ENCODE peak calls at places on chromosomes 6 and 20, in six cellular contexts. One of them, this sample, is unnamed.

GRCh38 chr6:43838276-43839036 is 68.4 kb downstream of the VEGFA start:
- DNase-seq in cardiac fibroblast: peak; percentile 81
- DNase-seq in brain microvascular endothelial cell: peak; percentile 70
- DNase-seq in dorsolateral prefrontal cortex: no peak
- DNase-seq in fibroblast of the aortic adventitia: peak; percentile 77
- DNase-seq in thoracic aorta: no peak
- DNase-seq in this sample: peak; percentile 69

GRCh38 chr20:17870063-17870740 is 98.4 kb downstream of the SNX5 start:
- DNase-seq in thoracic aorta: no peak
- DNase-seq in dorsolateral prefrontal cortex: no peak
- DNase-seq in fibroblast of the aortic adventitia: peak; percentile 55
- DNase-seq in cardiac fibroblast: peak; percentile 34
- DNase-seq in brain microvascular endothelial cell: no peak
- DNase-seq in this sample: peak; percentile 54

GRCh38 chr20:62010551-62011402 is 54.9 kb downstream of the TAF4 start:
- DNase-seq in thoracic aorta: no peak
- DNase-seq in brain microvascular endothelial cell: peak; percentile 49
- DNase-seq in dorsolateral prefrontal cortex: peak; percentile 49
- DNase-seq in fibroblast of the aortic adventitia: peak; percentile 65
- DNase-seq in cardiac fibroblast: peak; percentile 65
- DNase-seq in this sample: peak; percentile 55

GRCh38 chr20:34522969-34523871 is 7.0 kb downstream of the DYNLRB1 start:
- DNase-seq in dorsolateral prefrontal cortex: no peak
- DNase-seq in brain microvascular endothelial cell: peak; percentile 75
- DNase-seq in fibroblast of the aortic adventitia: peak; percentile 86
- DNase-seq in cardiac fibroblast: peak; percentile 76
- DNase-seq in thoracic aorta: no peak
- DNase-seq in this sample: peak; percentile 59

GRCh38 chr6:99521557-99522286 is 6.5 kb upstream of the USP45 start:
- DNase-seq in brain microvascular endothelial cell: peak; percentile 59
- DNase-seq in dorsolateral prefrontal cortex: no peak
- DNase-seq in fibroblast of the aortic adventitia: peak; percentile 76
- DNase-seq in thoracic aorta: no peak
- DNase-seq in cardiac fibroblast: peak; percentile 79
- DNase-seq in this sample: peak; percentile 53

GRCh38 chr6:2157441-2158127 is 87.8 kb downstream of the GMDS start:
- DNase-seq in thoracic aorta: no peak
- DNase-seq in dorsolateral prefrontal cortex: no peak
- DNase-seq in brain microvascular endothelial cell: peak; percentile 63
- DNase-seq in fibroblast of the aortic adventitia: peak; percentile 92
- DNase-seq in cardiac fibroblast: peak; percentile 88
- DNase-seq in this sample: peak; percentile 95

GRCh38 chr6:43741829-43742228 is 28.2 kb upstream of the VEGFA start:
- DNase-seq in brain microvascular endothelial cell: no peak
- DNase-seq in cardiac fibroblast: no peak
- DNase-seq in dorsolateral prefrontal cortex: no peak
- DNase-seq in fibroblast of the aortic adventitia: no peak
- DNase-seq in thoracic aorta: no peak
- DNase-seq in this sample: no peak

GRCh38 chr6:98976674-98977365 is 29.1 kb upstream of the FBXL4 start:
- DNase-seq in cardiac fibroblast: no peak
- DNase-seq in brain microvascular endothelial cell: no peak
- DNase-seq in fibroblast of the aortic adventitia: no peak
- DNase-seq in thoracic aorta: no peak
- DNase-seq in dorsolateral prefrontal cortex: no peak
- DNase-seq in this sample: no peak

GRCh38 chr20:18625907-18626655 is 38.2 kb downstream of the DTD1 start:
- DNase-seq in thoracic aorta: no peak
- DNase-seq in dorsolateral prefrontal cortex: no peak
- DNase-seq in fibroblast of the aortic adventitia: no peak
- DNase-seq in cardiac fibroblast: no peak
- DNase-seq in brain microvascular endothelial cell: no peak
- DNase-seq in this sample: no peak

GRCh38 chr20:6381887-6382286 is 259.1 kb upstream of the FERMT1 start:
- DNase-seq in dorsolateral prefrontal cortex: no peak
- DNase-seq in brain microvascular endothelial cell: peak; percentile 19
- DNase-seq in fibroblast of the aortic adventitia: peak; percentile 1
- DNase-seq in thoracic aorta: no peak
- DNase-seq in cardiac fibroblast: peak; percentile 55
- DNase-seq in this sample: no peak

GRCh38 chr20:35004051-35004725 is 48.5 kb downstream of the MYH7B start:
- DNase-seq in fibroblast of the aortic adventitia: no peak
- DNase-seq in thoracic aorta: no peak
- DNase-seq in brain microvascular endothelial cell: no peak
- DNase-seq in cardiac fibroblast: no peak
- DNase-seq in dorsolateral prefrontal cortex: peak; percentile 30
- DNase-seq in this sample: no peak

GRCh38 chr6:128519132-128519930 is 1.1 kb downstream of the PTPRK start:
- DNase-seq in cardiac fibroblast: peak; percentile 63
- DNase-seq in dorsolateral prefrontal cortex: peak; percentile 49
- DNase-seq in fibroblast of the aortic adventitia: peak; percentile 54
- DNase-seq in thoracic aorta: no peak
- DNase-seq in brain microvascular endothelial cell: no peak
- DNase-seq in this sample: peak; percentile 45

GRCh38 chr6:6851059-6851658 is 256.6 kb upstream of the RREB1 start:
- DNase-seq in thoracic aorta: peak; percentile 11
- DNase-seq in cardiac fibroblast: peak; percentile 95
- DNase-seq in dorsolateral prefrontal cortex: no peak
- DNase-seq in brain microvascular endothelial cell: peak; percentile 97
- DNase-seq in fibroblast of the aortic adventitia: peak; percentile 99
- DNase-seq in this sample: peak; percentile 99

GRCh38 chr6:41858703-41859102 is 36.5 kb downstream of the USP49 start:
- DNase-seq in fibroblast of the aortic adventitia: no peak
- DNase-seq in brain microvascular endothelial cell: no peak
- DNase-seq in cardiac fibroblast: no peak
- DNase-seq in thoracic aorta: no peak
- DNase-seq in dorsolateral prefrontal cortex: no peak
- DNase-seq in this sample: no peak

GRCh38 chr6:108839068-108839467 is 9.2 kb upstream of the ARMC2 start:
- DNase-seq in brain microvascular endothelial cell: no peak
- DNase-seq in dorsolateral prefrontal cortex: no peak
- DNase-seq in thoracic aorta: no peak
- DNase-seq in fibroblast of the aortic adventitia: no peak
- DNase-seq in cardiac fibroblast: no peak
- DNase-seq in this sample: no peak

GRCh38 chr20:59779656-59780380 is 153.6 kb downstream of the SYCP2 start:
- DNase-seq in cardiac fibroblast: no peak
- DNase-seq in dorsolateral prefrontal cortex: no peak
- DNase-seq in brain microvascular endothelial cell: no peak
- DNase-seq in thoracic aorta: no peak
- DNase-seq in fibroblast of the aortic adventitia: no peak
- DNase-seq in this sample: no peak

GRCh38 chr6:47360388-47360787 is 50.7 kb upstream of the TNFRSF21 start:
- DNase-seq in cardiac fibroblast: no peak
- DNase-seq in fibroblast of the aortic adventitia: no peak
- DNase-seq in brain microvascular endothelial cell: no peak
- DNase-seq in thoracic aorta: no peak
- DNase-seq in dorsolateral prefrontal cortex: no peak
- DNase-seq in this sample: no peak

GRCh38 chr6:55220961-55221360 is 46.6 kb downstream of the HCRTR2 start:
- DNase-seq in cardiac fibroblast: no peak
- DNase-seq in fibroblast of the aortic adventitia: no peak
- DNase-seq in brain microvascular endothelial cell: no peak
- DNase-seq in thoracic aorta: no peak
- DNase-seq in dorsolateral prefrontal cortex: no peak
- DNase-seq in this sample: no peak

GRCh38 chr6:133191323-133191722 is 49.8 kb upstream of the EYA4 start:
- DNase-seq in dorsolateral prefrontal cortex: no peak
- DNase-seq in thoracic aorta: no peak
- DNase-seq in fibroblast of the aortic adventitia: no peak
- DNase-seq in cardiac fibroblast: no peak
- DNase-seq in brain microvascular endothelial cell: no peak
- DNase-seq in this sample: no peak

GRCh38 chr6:134707342-134707982 is 242.4 kb downstream of the ALDH8A1 start:
- DNase-seq in cardiac fibroblast: peak; percentile 55
- DNase-seq in thoracic aorta: no peak
- DNase-seq in fibroblast of the aortic adventitia: peak; percentile 44
- DNase-seq in dorsolateral prefrontal cortex: no peak
- DNase-seq in brain microvascular endothelial cell: peak; percentile 70
- DNase-seq in this sample: peak; percentile 41

GRCh38 chr6:168201383-168201782 is 118.2 kb downstream of the DACT2 start:
- DNase-seq in thoracic aorta: no peak
- DNase-seq in fibroblast of the aortic adventitia: no peak
- DNase-seq in cardiac fibroblast: no peak
- DNase-seq in brain microvascular endothelial cell: no peak
- DNase-seq in dorsolateral prefrontal cortex: no peak
- DNase-seq in this sample: no peak

DNA sequence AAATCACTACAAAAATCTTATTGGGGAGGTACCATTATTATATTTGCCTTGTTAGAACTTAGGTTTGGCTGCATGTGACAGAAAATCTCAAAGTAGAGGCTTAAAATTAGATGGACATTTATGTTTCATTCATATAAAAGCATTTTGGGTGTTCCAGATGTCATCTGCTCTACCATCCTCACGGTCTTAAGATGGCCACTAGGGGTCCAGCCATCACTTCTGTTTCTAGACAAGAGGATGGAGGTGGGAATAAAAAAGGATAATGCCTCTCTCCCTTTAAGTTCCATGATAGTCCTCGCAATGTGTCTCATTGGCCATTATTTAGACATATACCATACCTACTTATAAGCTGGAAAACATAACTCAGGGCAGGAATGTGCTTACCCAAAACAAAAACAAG is 929.5 kb downstream of the KIF16B start:
- DNase-seq in cardiac fibroblast: peak; percentile 26
- DNase-seq in fibroblast of the aortic adventitia: peak; percentile 4
- DNase-seq in dorsolateral prefrontal cortex: no peak
- DNase-seq in brain microvascular endothelial cell: no peak
- DNase-seq in thoracic aorta: no peak
- DNase-seq in this sample: peak; percentile 36
- TF ChIP-seq CTCF in cardiac fibroblast: peak; percentile 28
- TF ChIP-seq CTCF in fibroblast of the aortic adventitia: peak; percentile 34
- TF ChIP-seq CTCF in dorsolateral prefrontal cortex: peak; percentile 19
- TF ChIP-seq CTCF in brain microvascular endothelial cell: peak; percentile 59
- TF ChIP-seq CTCF in thoracic aorta: peak; percentile 8
- TF ChIP-seq CTCF in this sample: peak; percentile 47

GRCh38 chr6:105757512-105758200 is 328.5 kb upstream of the PRDM1 start:
- DNase-seq in fibroblast of the aortic adventitia: no peak
- DNase-seq in thoracic aorta: no peak
- DNase-seq in cardiac fibroblast: no peak
- DNase-seq in dorsolateral prefrontal cortex: no peak
- DNase-seq in brain microvascular endothelial cell: no peak
- DNase-seq in this sample: no peak
- H3K4me3 ChIP-seq in fibroblast of the aortic adventitia: no peak overlapping the region
- H3K4me3 ChIP-seq in thoracic aorta: no peak overlapping the region
- H3K4me3 ChIP-seq in cardiac fibroblast: no peak overlapping the region
- H3K4me3 ChIP-seq in dorsolateral prefrontal cortex: no peak overlapping the region
- H3K4me3 ChIP-seq in brain microvascular endothelial cell: no peak overlapping the region
- H3K4me3 ChIP-seq in this sample: no peak overlapping the region

DNA sequence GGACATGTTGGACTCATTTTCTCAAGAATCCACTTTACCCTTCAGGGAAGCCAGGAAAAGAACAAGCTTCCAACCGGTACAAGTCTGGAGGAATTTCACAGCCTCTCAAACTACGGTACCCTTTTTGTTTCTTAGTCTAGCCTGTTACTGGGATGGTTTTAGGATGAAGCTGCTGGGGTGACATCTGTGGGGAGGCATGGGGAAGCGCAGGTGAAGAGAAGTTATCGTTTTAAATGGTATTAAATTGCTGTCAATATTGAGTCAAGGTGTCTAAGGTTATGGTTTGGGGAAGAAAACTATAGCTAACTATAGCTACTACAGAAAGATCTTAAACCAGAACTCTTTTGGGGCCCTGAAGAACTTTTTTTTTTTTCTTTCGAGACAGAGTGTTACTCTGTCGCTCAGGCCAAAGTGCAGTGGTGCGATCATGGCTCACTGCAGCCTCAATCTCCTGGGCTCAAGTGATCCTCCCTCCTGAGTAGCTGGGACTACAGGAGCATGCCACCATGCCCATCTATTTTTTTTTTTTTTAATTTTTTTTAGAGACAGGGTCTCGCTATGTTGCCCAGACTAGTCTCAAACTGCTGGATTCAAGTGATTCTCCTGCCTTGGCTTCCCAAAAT is 128.7 kb downstream of the RIN2 start:
- DNase-seq in brain microvascular endothelial cell: no peak
- DNase-seq in cardiac fibroblast: peak; percentile 44
- DNase-seq in thoracic aorta: no peak
- DNase-seq in dorsolateral prefrontal cortex: no peak
- DNase-seq in fibroblast of the aortic adventitia: no peak
- DNase-seq in this sample: peak; percentile 33
- TF ChIP-seq CTCF in brain microvascular endothelial cell: no peak
- TF ChIP-seq CTCF in cardiac fibroblast: peak; percentile 8
- TF ChIP-seq CTCF in thoracic aorta: no peak
- TF ChIP-seq CTCF in dorsolateral prefrontal cortex: no peak
- TF ChIP-seq CTCF in fibroblast of the aortic adventitia: peak; percentile 24
- TF ChIP-seq CTCF in this sample: peak; percentile 12

GRCh38 chr6:36129889-36130671 is at the start of gene MAPK13:
- DNase-seq in fibroblast of the aortic adventitia: peak; percentile 54
- DNase-seq in dorsolateral prefrontal cortex: no peak
- DNase-seq in thoracic aorta: no peak
- DNase-seq in cardiac fibroblast: peak; percentile 66
- DNase-seq in brain microvascular endothelial cell: no peak
- DNase-seq in this sample: peak; percentile 66
- H3K4me3 ChIP-seq in fibroblast of the aortic adventitia: peak within 1 kb of the TSS; percentile 37
- H3K4me3 ChIP-seq in dorsolateral prefrontal cortex: peak within 1 kb of the TSS; percentile 60
- H3K4me3 ChIP-seq in thoracic aorta: peak within 1 kb of the TSS; percentile 67
- H3K4me3 ChIP-seq in cardiac fibroblast: peak within 1 kb of the TSS; percentile 45
- H3K4me3 ChIP-seq in brain microvascular endothelial cell: peak within 1 kb of the TSS; percentile 28
- H3K4me3 ChIP-seq in this sample: peak within 1 kb of the TSS; percentile 41

This sample was measured in fibroblast of mammary gland.